ENCODE peak calls at places on chromosomes 11 and 22, in ten cellular contexts. L is GM10248, T is NCI-H1092, M is dorsolateral prefrontal cortex, P is kidney epithelial cell, U is left cardiac atrium, K is mucosa of descending colon, Q is T follicular helper cell, R is Panc1, W is NCI-H187. A is an unnamed sample.

GRCh38 chr22:44628856-44629255 is 73.1 kb upstream of the PRR5 start:
- DNase-seq in L (no peak), T (no peak), M (peak; percentile 23), P (no peak), U (no peak), K (no peak), Q (no peak), R (no peak), W (no peak), A (no peak)

GRCh38 chr22:49964136-49964492 is 3.5 kb downstream of the PIM3 start:
- DNase-seq in L (no peak), T (no peak), M (peak; percentile 28), P (no peak), U (no peak), K (peak; percentile 61), Q (no peak), R (no peak), W (no peak), A (no peak)

GRCh38 chr11:130671801-130672700 is 223.6 kb downstream of the ADAMTS15 start:
- DNase-seq in L (no peak), T (peak; percentile 15), M (peak; percentile 59), P (peak; percentile 62), U (peak; percentile 85), K (no peak), Q (no peak), R (no peak), W (no peak), A (peak; percentile 18)

GRCh38 chr11:64128255-64129006 is 37.5 kb downstream of the MACROD1 start:
- DNase-seq in L (no peak), T (no peak), M (no peak), P (no peak), U (no peak), K (no peak), Q (no peak), R (no peak), W (no peak), A (no peak)

GRCh38 chr22:22712666-22713365 is 68.4 kb downstream of the GGTLC2 start:
- DNase-seq in L (no peak), T (no peak), M (no peak), P (no peak), U (no peak), K (no peak), Q (no peak), R (no peak), W (no peak), A (no peak)

GRCh38 chr11:121656333-121657090 is 203.7 kb upstream of the SORL1-AS1 start:
- DNase-seq in L (no peak), T (no peak), M (no peak), P (no peak), U (no peak), K (no peak), Q (no peak), R (no peak), W (no peak), A (no peak)

GRCh38 chr11:33624082-33624481 is 76.5 kb downstream of the C11orf91 start:
- DNase-seq in L (no peak), T (no peak), M (no peak), P (no peak), U (no peak), K (no peak), Q (no peak), R (no peak), W (no peak), A (no peak)

GRCh38 chr22:23315341-23315917 is 135.1 kb downstream of the BCR start:
- DNase-seq in L (peak; percentile 70), T (no peak), M (peak; percentile 66), P (no peak), U (peak; percentile 50), K (peak; percentile 63), Q (no peak), R (no peak), W (no peak), A (no peak)

GRCh38 chr11:76051937-76052336 is 154.4 kb downstream of the WNT11 start:
- DNase-seq in L (no peak), T (no peak), M (no peak), P (no peak), U (no peak), K (no peak), Q (no peak), R (no peak), W (no peak), A (no peak)

GRCh38 chr22:36860821-36861659 is at the start of gene NCF4:
- DNase-seq in L (peak; percentile 90), T (no peak), M (peak; percentile 54), P (no peak), U (peak; percentile 62), K (peak; percentile 87), Q (no peak), R (no peak), W (no peak), A (peak; percentile 15)

GRCh38 chr11:11501546-11502274 is 120.1 kb downstream of the GALNT18 start:
- DNase-seq in L (no peak), T (no peak), M (no peak), P (no peak), U (no peak), K (no peak), Q (no peak), R (no peak), W (no peak), A (no peak)

GRCh38 chr22:50274311-50274710 is 4.1 kb upstream of the MAPK11 start:
- DNase-seq in L (peak; percentile 64), T (no peak), M (peak; percentile 77), P (no peak), U (peak; percentile 61), K (no peak), Q (peak; percentile 22), R (no peak), W (no peak), A (peak; percentile 31)

GRCh38 chr22:42303304-42304020 is 33.0 kb upstream of the TCF20 start:
- DNase-seq in L (no peak), T (no peak), M (no peak), P (no peak), U (no peak), K (no peak), Q (no peak), R (no peak), W (no peak), A (no peak)

GRCh38 chr22:46846154-46846831 is 83.8 kb downstream of the TBC1D22A start:
- DNase-seq in L (no peak), T (no peak), M (no peak), P (no peak), U (no peak), K (no peak), Q (no peak), R (no peak), W (no peak), A (no peak)

GRCh38 chr11:74185695-74186094 is 14.6 kb downstream of the PPME1 start:
- DNase-seq in L (no peak), T (no peak), M (no peak), P (no peak), U (no peak), K (no peak), Q (no peak), R (no peak), W (no peak), A (no peak)

GRCh38 chr11:109424893-109425292 is 2.9 kb downstream of the C11orf87 start:
- DNase-seq in L (no peak), T (no peak), M (no peak), P (no peak), U (no peak), K (no peak), Q (no peak), R (no peak), W (no peak), A (no peak)

A was measured in occipital lobe.